ENCODE peak calls at places on chromosomes 6 and 20, in five cellular contexts. One of them, this sample, is unnamed.

GRCh38 chr20:2521369-2522305 is 12.9 kb upstream of the ZNF343 start:
- DNase-seq in BJ: no peak
- DNase-seq in lung: no peak
- DNase-seq in body of pancreas: peak; percentile 61
- DNase-seq in kidney: no peak
- DNase-seq in this sample: peak; percentile 49

GRCh38 chr20:20364016-20364746 is 3.7 kb upstream of the INSM1 start:
- DNase-seq in BJ: no peak
- DNase-seq in lung: no peak
- DNase-seq in body of pancreas: no peak
- DNase-seq in kidney: no peak
- DNase-seq in this sample: no peak

GRCh38 chr20:37897008-37897548 is 5.8 kb upstream of the VSTM2L start:
- DNase-seq in BJ: no peak
- DNase-seq in lung: no peak
- DNase-seq in body of pancreas: no peak
- DNase-seq in kidney: no peak
- DNase-seq in this sample: peak; percentile 42

GRCh38 chr6:107666084-107666981 is 157.8 kb downstream of the SCML4 start:
- DNase-seq in BJ: no peak
- DNase-seq in lung: no peak
- DNase-seq in body of pancreas: no peak
- DNase-seq in kidney: no peak
- DNase-seq in this sample: peak; percentile 64

GRCh38 chr6:137401058-137401457 is 93.1 kb downstream of the OLIG3 start:
- DNase-seq in BJ: no peak
- DNase-seq in lung: no peak
- DNase-seq in body of pancreas: no peak
- DNase-seq in kidney: no peak
- DNase-seq in this sample: no peak

GRCh38 chr6:134819858-134820495 is 129.9 kb downstream of the ALDH8A1 start:
- DNase-seq in BJ: no peak
- DNase-seq in lung: no peak
- DNase-seq in body of pancreas: no peak
- DNase-seq in kidney: no peak
- DNase-seq in this sample: no peak

GRCh38 chr6:94511502-94512088 is 1065.7 kb upstream of the MANEA start:
- DNase-seq in BJ: no peak
- DNase-seq in lung: no peak
- DNase-seq in body of pancreas: no peak
- DNase-seq in kidney: peak; percentile 44
- DNase-seq in this sample: no peak

GRCh38 chr20:54726687-54727086 is 251.3 kb downstream of the DOK5 start:
- DNase-seq in BJ: no peak
- DNase-seq in lung: no peak
- DNase-seq in body of pancreas: peak; percentile 71
- DNase-seq in kidney: no peak
- DNase-seq in this sample: no peak

GRCh38 chr6:158879180-158879579 is 60.0 kb upstream of the EZR start:
- DNase-seq in BJ: no peak
- DNase-seq in lung: no peak
- DNase-seq in body of pancreas: no peak
- DNase-seq in kidney: no peak
- DNase-seq in this sample: peak; percentile 37

GRCh38 chr6:34806738-34807453 is 15.0 kb downstream of the BLTP3A start:
- DNase-seq in BJ: no peak
- DNase-seq in lung: no peak
- DNase-seq in body of pancreas: no peak
- DNase-seq in kidney: no peak
- DNase-seq in this sample: peak; percentile 36

DNA sequence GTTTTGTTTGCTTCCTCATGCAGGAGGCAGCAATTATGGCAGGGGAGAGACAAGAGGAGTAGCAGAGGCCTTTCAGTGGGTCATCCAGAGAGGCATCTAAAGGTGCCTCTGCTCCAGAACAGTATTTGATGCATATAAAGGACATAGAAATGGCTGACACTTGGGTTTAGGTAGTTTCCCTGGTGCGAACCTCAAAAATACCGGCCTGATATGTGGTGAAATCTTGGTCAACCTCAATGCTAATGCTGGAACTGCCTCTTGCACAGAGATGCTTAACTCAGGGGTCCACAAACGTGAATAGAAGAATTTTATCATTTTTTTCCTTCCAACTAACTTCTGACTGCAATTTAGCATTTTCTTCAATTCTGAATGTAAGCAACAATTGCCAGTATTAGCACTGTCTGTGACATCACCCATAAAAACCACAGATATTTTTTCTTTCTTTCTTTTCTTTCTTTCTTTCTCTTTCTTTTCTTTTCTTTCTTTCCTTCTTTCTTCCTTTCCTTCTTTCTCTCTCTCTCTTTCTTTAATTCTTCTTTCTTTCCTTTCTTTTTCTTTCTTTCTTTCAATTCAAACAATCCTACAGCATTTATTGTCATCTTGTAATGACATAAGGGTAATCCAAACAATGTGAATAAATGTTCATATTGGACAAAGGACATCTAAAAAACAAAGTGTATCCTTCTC is 180.0 kb upstream of the UST start:
- DNase-seq in BJ: no peak
- DNase-seq in lung: no peak
- DNase-seq in body of pancreas: no peak
- DNase-seq in kidney: no peak
- DNase-seq in this sample: no peak
- H3K4me3 ChIP-seq in BJ: no peak overlapping the region
- H3K4me3 ChIP-seq in lung: no peak overlapping the region
- H3K4me3 ChIP-seq in body of pancreas: no peak overlapping the region
- H3K4me3 ChIP-seq in kidney: no peak overlapping the region
- H3K4me3 ChIP-seq in this sample: no peak overlapping the region

GRCh38 chr6:71082033-71082620 is 125.3 kb upstream of the B3GAT2 start:
- DNase-seq in BJ: peak; percentile 4
- DNase-seq in lung: no peak
- DNase-seq in body of pancreas: no peak
- DNase-seq in kidney: no peak
- DNase-seq in this sample: peak; percentile 37
- H3K4me3 ChIP-seq in BJ: no peak overlapping the region
- H3K4me3 ChIP-seq in lung: no peak overlapping the region
- H3K4me3 ChIP-seq in body of pancreas: no peak overlapping the region
- H3K4me3 ChIP-seq in kidney: peak overlapping the region; percentile 42
- H3K4me3 ChIP-seq in this sample: no peak overlapping the region

GRCh38 chr6:166542580-166542912 is 43.9 kb downstream of the RAMACL start:
- DNase-seq in BJ: no peak
- DNase-seq in lung: peak; percentile 42
- DNase-seq in body of pancreas: peak; percentile 49
- DNase-seq in kidney: no peak
- DNase-seq in this sample: no peak

GRCh38 chr6:166541366-166541765 is 45.1 kb downstream of the RAMACL start:
- DNase-seq in BJ: no peak
- DNase-seq in lung: no peak
- DNase-seq in body of pancreas: no peak
- DNase-seq in kidney: no peak
- DNase-seq in this sample: no peak

GRCh38 chr6:166538297-166539010 is 48.0 kb downstream of the RAMACL start:
- DNase-seq in BJ: no peak
- DNase-seq in lung: no peak
- DNase-seq in body of pancreas: no peak
- DNase-seq in kidney: no peak
- DNase-seq in this sample: no peak

GRCh38 chr6:166541876-166542579 is 44.5 kb downstream of the RAMACL start:
- DNase-seq in BJ: no peak
- DNase-seq in lung: no peak
- DNase-seq in body of pancreas: no peak
- DNase-seq in kidney: no peak
- DNase-seq in this sample: no peak

GRCh38 chr6:166540631-166541331 is 45.7 kb downstream of the RAMACL start:
- DNase-seq in BJ: no peak
- DNase-seq in lung: no peak
- DNase-seq in body of pancreas: no peak
- DNase-seq in kidney: no peak
- DNase-seq in this sample: no peak
- H3K4me3 ChIP-seq in BJ: no peak overlapping the region
- H3K4me3 ChIP-seq in lung: no peak overlapping the region
- H3K4me3 ChIP-seq in body of pancreas: no peak overlapping the region
- H3K4me3 ChIP-seq in kidney: no peak overlapping the region
- H3K4me3 ChIP-seq in this sample: no peak overlapping the region

GRCh38 chr6:1297746-1298145 is 14.2 kb upstream of the FOXQ1 start:
- DNase-seq in BJ: peak; percentile 43
- DNase-seq in lung: no peak
- DNase-seq in body of pancreas: no peak
- DNase-seq in kidney: no peak
- DNase-seq in this sample: peak; percentile 14

GRCh38 chr6:1296542-1296941 is 15.4 kb upstream of the FOXQ1 start:
- DNase-seq in BJ: no peak
- DNase-seq in lung: no peak
- DNase-seq in body of pancreas: no peak
- DNase-seq in kidney: no peak
- DNase-seq in this sample: peak; percentile 31

GRCh38 chr6:1295420-1295819 is 16.5 kb upstream of the FOXQ1 start:
- DNase-seq in BJ: no peak
- DNase-seq in lung: no peak
- DNase-seq in body of pancreas: no peak
- DNase-seq in kidney: no peak
- DNase-seq in this sample: no peak

GRCh38 chr6:1298768-1299167 is 13.1 kb upstream of the FOXQ1 start:
- DNase-seq in BJ: no peak
- DNase-seq in lung: no peak
- DNase-seq in body of pancreas: no peak
- DNase-seq in kidney: no peak
- DNase-seq in this sample: no peak

GRCh38 chr6:1296079-1296478 is 15.8 kb upstream of the FOXQ1 start:
- DNase-seq in BJ: no peak
- DNase-seq in lung: no peak
- DNase-seq in body of pancreas: no peak
- DNase-seq in kidney: no peak
- DNase-seq in this sample: no peak
- H3K4me3 ChIP-seq in BJ: no peak overlapping the region
- H3K4me3 ChIP-seq in lung: no peak overlapping the region
- H3K4me3 ChIP-seq in body of pancreas: no peak overlapping the region
- H3K4me3 ChIP-seq in kidney: no peak overlapping the region
- H3K4me3 ChIP-seq in this sample: no peak overlapping the region

GRCh38 chr6:1602356-1602713 is 7.4 kb upstream of the FOXC1 start:
- DNase-seq in BJ: no peak
- DNase-seq in lung: no peak
- DNase-seq in body of pancreas: no peak
- DNase-seq in kidney: no peak
- DNase-seq in this sample: no peak

GRCh38 chr6:1603708-1604346 is 5.9 kb upstream of the FOXC1 start:
- DNase-seq in BJ: no peak
- DNase-seq in lung: no peak
- DNase-seq in body of pancreas: no peak
- DNase-seq in kidney: peak; percentile 56
- DNase-seq in this sample: no peak

GRCh38 chr6:1605822-1606532 is 3.7 kb upstream of the FOXC1 start:
- DNase-seq in BJ: no peak
- DNase-seq in lung: no peak
- DNase-seq in body of pancreas: no peak
- DNase-seq in kidney: peak; percentile 54
- DNase-seq in this sample: peak; percentile 14

GRCh38 chr6:1604991-1605821 is 4.5 kb upstream of the FOXC1 start:
- DNase-seq in BJ: no peak
- DNase-seq in lung: no peak
- DNase-seq in body of pancreas: no peak
- DNase-seq in kidney: peak; percentile 78
- DNase-seq in this sample: peak; percentile 7

GRCh38 chr6:1604347-1604990 is 5.2 kb upstream of the FOXC1 start:
- DNase-seq in BJ: no peak
- DNase-seq in lung: peak; percentile 57
- DNase-seq in body of pancreas: peak; percentile 75
- DNase-seq in kidney: peak; percentile 87
- DNase-seq in this sample: peak; percentile 33
- H3K4me3 ChIP-seq in BJ: peak overlapping the region; percentile 42
- H3K4me3 ChIP-seq in lung: no peak overlapping the region
- H3K4me3 ChIP-seq in body of pancreas: peak overlapping the region; percentile 20
- H3K4me3 ChIP-seq in kidney: peak overlapping the region; percentile 49
- H3K4me3 ChIP-seq in this sample: peak overlapping the region; percentile 18

GRCh38 chr20:62304331-62305148 is 1.7 kb downstream of the ADRM1 start:
- DNase-seq in BJ: no peak
- DNase-seq in lung: no peak
- DNase-seq in body of pancreas: no peak
- DNase-seq in kidney: no peak
- DNase-seq in this sample: no peak

GRCh38 chr20:62305765-62306431 is 3.1 kb downstream of the ADRM1 start:
- DNase-seq in BJ: no peak
- DNase-seq in lung: no peak
- DNase-seq in body of pancreas: no peak
- DNase-seq in kidney: no peak
- DNase-seq in this sample: no peak

GRCh38 chr20:62303327-62304226 is 780 bp downstream of the ADRM1 start:
- DNase-seq in BJ: no peak
- DNase-seq in lung: no peak
- DNase-seq in body of pancreas: no peak
- DNase-seq in kidney: peak; percentile 83
- DNase-seq in this sample: peak; percentile 8

GRCh38 chr20:62306440-62307187 is 3.8 kb downstream of the ADRM1 start:
- DNase-seq in BJ: no peak
- DNase-seq in lung: no peak
- DNase-seq in body of pancreas: no peak
- DNase-seq in kidney: no peak
- DNase-seq in this sample: no peak

DNA sequence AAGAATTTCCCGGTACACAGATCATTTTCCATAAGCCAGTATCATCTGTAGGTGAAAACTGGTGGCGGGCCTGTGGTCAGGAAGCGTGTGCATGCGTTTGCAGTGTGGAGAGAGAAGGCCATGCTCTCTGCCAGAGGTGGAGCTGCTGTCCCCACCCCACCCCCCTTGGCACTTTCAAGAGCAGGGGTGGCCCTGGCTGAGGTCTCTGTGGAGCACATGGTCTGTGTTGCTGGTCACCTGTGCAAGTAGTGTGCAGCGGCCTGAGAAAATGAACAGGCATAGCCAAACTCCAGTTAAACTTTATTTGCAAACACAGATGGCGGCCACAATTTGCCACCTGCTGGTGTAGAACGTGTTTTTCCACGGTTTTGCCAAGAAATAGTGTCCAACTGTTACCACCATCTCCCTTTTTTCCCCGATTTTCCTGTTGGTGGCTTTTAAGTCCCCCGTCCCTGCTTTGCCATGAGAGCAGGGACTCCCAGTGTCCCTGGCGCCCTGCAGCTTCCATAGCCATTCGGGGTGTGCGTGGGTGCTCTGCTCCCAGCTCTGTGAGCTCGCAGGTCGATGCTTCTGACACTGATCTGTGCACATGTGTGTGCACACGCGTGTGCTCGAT is 2.5 kb downstream of the ADRM1 start:
- DNase-seq in BJ: no peak
- DNase-seq in lung: no peak
- DNase-seq in body of pancreas: peak; percentile 88
- DNase-seq in kidney: no peak
- DNase-seq in this sample: no peak
- H3K4me3 ChIP-seq in BJ: no peak overlapping the region
- H3K4me3 ChIP-seq in lung: no peak overlapping the region
- H3K4me3 ChIP-seq in body of pancreas: no peak overlapping the region
- H3K4me3 ChIP-seq in kidney: no peak overlapping the region
- H3K4me3 ChIP-seq in this sample: peak overlapping the region; percentile 81

DNA sequence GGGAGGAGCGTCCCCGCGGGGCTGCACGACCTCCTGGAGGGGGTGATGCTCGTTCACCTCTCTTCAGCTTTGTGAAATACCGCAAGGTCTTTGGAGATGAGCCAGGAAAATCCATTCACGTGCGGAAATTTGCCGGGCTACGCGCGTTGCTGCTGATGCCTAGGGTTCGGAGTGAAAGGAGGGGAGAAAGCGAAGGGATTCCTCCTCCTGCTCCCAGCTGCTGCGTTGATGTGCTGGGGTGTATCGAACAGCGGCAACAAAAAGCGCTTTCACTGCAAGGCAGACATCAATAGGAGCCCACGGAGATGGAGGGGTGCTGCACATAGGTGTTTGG is 391 bp upstream of the B3GAT2 start:
- DNase-seq in BJ: no peak
- DNase-seq in lung: no peak
- DNase-seq in body of pancreas: no peak
- DNase-seq in kidney: no peak
- DNase-seq in this sample: no peak
- H3K4me3 ChIP-seq in BJ: peak overlapping the region; percentile 38
- H3K4me3 ChIP-seq in lung: no peak overlapping the region
- H3K4me3 ChIP-seq in body of pancreas: no peak overlapping the region
- H3K4me3 ChIP-seq in kidney: peak overlapping the region; percentile 56
- H3K4me3 ChIP-seq in this sample: peak overlapping the region; percentile 42